ENCODE peak calls at places on chromosomes 7 and 10, in six cellular contexts. B, G, M, C, N and Q are unnamed samples.

GRCh38 chr7:14691597-14692203 is 210.9 kb downstream of the DGKB start:
- DNase-seq in B (peak; percentile 53), G (peak; percentile 80), M (peak; percentile 67), C (peak; percentile 4), N (peak; percentile 42), Q (peak; percentile 68)

GRCh38 chr10:11527700-11528255 is 83.7 kb downstream of the USP6NL start:
- DNase-seq in B (no peak), G (no peak), M (no peak), C (no peak), N (no peak), Q (no peak)

GRCh38 chr7:26853788-26854393 is 10.5 kb downstream of the SKAP2 start:
- DNase-seq in B (no peak), G (no peak), M (no peak), C (no peak), N (peak; percentile 50), Q (no peak)

GRCh38 chr10:63627376-63627775 is 106.2 kb downstream of the REEP3 start:
- DNase-seq in B (no peak), G (no peak), M (no peak), C (no peak), N (no peak), Q (no peak)

GRCh38 chr10:126598009-126598408 is 72.5 kb downstream of the C10orf90 start:
- DNase-seq in B (peak; percentile 48), G (peak; percentile 42), M (no peak), C (no peak), N (no peak), Q (peak; percentile 20)

GRCh38 chr7:32588657-32589056 is 93.4 kb downstream of the AVL9 start:
- DNase-seq in B (no peak), G (no peak), M (no peak), C (no peak), N (no peak), Q (no peak)

GRCh38 chr10:84237199-84238051 is 3.9 kb downstream of the LRIT1 start:
- DNase-seq in B (no peak), G (peak; percentile 50), M (no peak), C (no peak), N (no peak), Q (peak; percentile 14)

GRCh38 chr10:126844406-126844805 is 60.8 kb upstream of the DOCK1 start:
- DNase-seq in B (no peak), G (no peak), M (no peak), C (no peak), N (no peak), Q (no peak)

GRCh38 chr7:41538810-41539724 is 163.8 kb downstream of the INHBA start:
- DNase-seq in B (no peak), G (no peak), M (no peak), C (no peak), N (no peak), Q (no peak)

GRCh38 chr10:83225781-83226180 is 913.5 kb upstream of the GHITM start:
- DNase-seq in B (no peak), G (no peak), M (no peak), C (no peak), N (no peak), Q (no peak)

GRCh38 chr10:11798862-11799735 is 24.1 kb upstream of the PROSER2 start:
- DNase-seq in B (no peak), G (no peak), M (no peak), C (no peak), N (no peak), Q (no peak)

GRCh38 chr7:150755473-150756099 is 18.4 kb downstream of the GIMAP5 start:
- DNase-seq in B (no peak), G (no peak), M (no peak), C (no peak), N (peak; percentile 36), Q (no peak)

GRCh38 chr7:91310829-91311460 is 46.7 kb downstream of the FZD1 start:
- DNase-seq in B (no peak), G (no peak), M (peak; percentile 70), C (peak; percentile 6), N (no peak), Q (no peak)

GRCh38 chr7:47478017-47478344 is 103.9 kb downstream of the TNS3 start:
- DNase-seq in B (no peak), G (no peak), M (no peak), C (no peak), N (no peak), Q (no peak)

GRCh38 chr10:52663161-52663560 is 109.4 kb downstream of the MBL2 start:
- DNase-seq in B (no peak), G (no peak), M (no peak), C (no peak), N (no peak), Q (no peak)

GRCh38 chr7:80277434-80278427 is 143.1 kb downstream of the GNAI1 start:
- DNase-seq in B (no peak), G (no peak), M (no peak), C (no peak), N (no peak), Q (no peak)